ENCODE peak calls at places on chromosomes 16 and 17, in ten cellular contexts. One of them, this sample, is unnamed.
A peak's percentile ranks its signal among the peaks of the same experiment; 100 is the strongest.

GRCh38 chr17:72110231-72110952 is 10.4 kb upstream of the SOX9 start:
- DNase-seq in heart left ventricle: no peak
- DNase-seq in SK-N-SH: no peak
- DNase-seq in fibroblast of the aortic adventitia: no peak
- DNase-seq in cardiac fibroblast: no peak
- DNase-seq in tibial nerve: no peak
- DNase-seq in AG09309: no peak
- DNase-seq in H9: no peak
- DNase-seq in NCI-H1417: no peak
- DNase-seq in RPMI7951: no peak
- DNase-seq in this sample: no peak

GRCh38 chr17:82231562-82232321 is 2.9 kb downstream of the SLC16A3 start:
- DNase-seq in fibroblast of the aortic adventitia: peak; percentile 67
- DNase-seq in cardiac fibroblast: peak; percentile 87
- DNase-seq in tibial nerve: peak; percentile 61
- DNase-seq in heart left ventricle: peak; percentile 83
- DNase-seq in SK-N-SH: no peak
- DNase-seq in H9: peak; percentile 90
- DNase-seq in RPMI7951: peak; percentile 62
- DNase-seq in AG09309: no peak
- DNase-seq in NCI-H1417: peak; percentile 46
- DNase-seq in this sample: peak; percentile 87

GRCh38 chr16:27313422-27314160 is at the start of gene IL4R:
- DNase-seq in fibroblast of the aortic adventitia: peak; percentile 82
- DNase-seq in heart left ventricle: peak; percentile 78
- DNase-seq in SK-N-SH: peak; percentile 74
- DNase-seq in AG09309: peak; percentile 54
- DNase-seq in NCI-H1417: no peak
- DNase-seq in cardiac fibroblast: peak; percentile 93
- DNase-seq in H9: peak; percentile 50
- DNase-seq in tibial nerve: no peak
- DNase-seq in RPMI7951: peak; percentile 69
- DNase-seq in this sample: peak; percentile 65

GRCh38 chr17:7393613-7394451 is 493 bp downstream of the PLSCR3 start:
- DNase-seq in H9: peak; percentile 81
- DNase-seq in NCI-H1417: peak; percentile 75
- DNase-seq in heart left ventricle: no peak
- DNase-seq in fibroblast of the aortic adventitia: no peak
- DNase-seq in SK-N-SH: peak; percentile 74
- DNase-seq in tibial nerve: no peak
- DNase-seq in cardiac fibroblast: no peak
- DNase-seq in AG09309: no peak
- DNase-seq in RPMI7951: peak; percentile 14
- DNase-seq in this sample: peak; percentile 66

GRCh38 chr17:61372436-61372835 is 27.2 kb upstream of the TBX2 start:
- DNase-seq in fibroblast of the aortic adventitia: no peak
- DNase-seq in tibial nerve: no peak
- DNase-seq in NCI-H1417: no peak
- DNase-seq in heart left ventricle: no peak
- DNase-seq in cardiac fibroblast: no peak
- DNase-seq in SK-N-SH: no peak
- DNase-seq in RPMI7951: no peak
- DNase-seq in AG09309: no peak
- DNase-seq in H9: no peak
- DNase-seq in this sample: no peak

GRCh38 chr16:8962393-8963009 is 1.2 kb downstream of the USP7 start:
- DNase-seq in NCI-H1417: peak; percentile 65
- DNase-seq in cardiac fibroblast: no peak
- DNase-seq in fibroblast of the aortic adventitia: peak; percentile 7
- DNase-seq in SK-N-SH: peak; percentile 53
- DNase-seq in tibial nerve: no peak
- DNase-seq in AG09309: no peak
- DNase-seq in RPMI7951: no peak
- DNase-seq in H9: no peak
- DNase-seq in heart left ventricle: no peak
- DNase-seq in this sample: peak; percentile 39

GRCh38 chr17:82003411-82004381 is 19.0 kb downstream of the CENPX start:
- DNase-seq in SK-N-SH: no peak
- DNase-seq in fibroblast of the aortic adventitia: peak; percentile 95
- DNase-seq in heart left ventricle: peak; percentile 61
- DNase-seq in RPMI7951: peak; percentile 98
- DNase-seq in cardiac fibroblast: peak; percentile 92
- DNase-seq in AG09309: peak; percentile 76
- DNase-seq in tibial nerve: peak; percentile 50
- DNase-seq in H9: no peak
- DNase-seq in NCI-H1417: no peak
- DNase-seq in this sample: peak; percentile 87

GRCh38 chr17:78716814-78717393 is 65.2 kb downstream of the CYTH1 start:
- DNase-seq in NCI-H1417: peak; percentile 90
- DNase-seq in SK-N-SH: peak; percentile 82
- DNase-seq in tibial nerve: peak; percentile 53
- DNase-seq in RPMI7951: peak; percentile 70
- DNase-seq in cardiac fibroblast: peak; percentile 54
- DNase-seq in heart left ventricle: peak; percentile 72
- DNase-seq in AG09309: no peak
- DNase-seq in H9: no peak
- DNase-seq in fibroblast of the aortic adventitia: peak; percentile 55
- DNase-seq in this sample: no peak

GRCh38 chr17:81057079-81057730 is 22.3 kb downstream of the BAIAP2 start:
- DNase-seq in fibroblast of the aortic adventitia: peak; percentile 59
- DNase-seq in cardiac fibroblast: peak; percentile 68
- DNase-seq in AG09309: no peak
- DNase-seq in NCI-H1417: no peak
- DNase-seq in tibial nerve: peak; percentile 88
- DNase-seq in heart left ventricle: no peak
- DNase-seq in SK-N-SH: peak; percentile 84
- DNase-seq in RPMI7951: peak; percentile 26
- DNase-seq in H9: no peak
- DNase-seq in this sample: peak; percentile 96

GRCh38 chr17:10316986-10317834 is 55.6 kb downstream of the MYH13 start:
- DNase-seq in fibroblast of the aortic adventitia: peak; percentile 54
- DNase-seq in tibial nerve: peak; percentile 78
- DNase-seq in RPMI7951: peak; percentile 34
- DNase-seq in AG09309: no peak
- DNase-seq in NCI-H1417: peak; percentile 1
- DNase-seq in heart left ventricle: peak; percentile 45
- DNase-seq in SK-N-SH: peak; percentile 54
- DNase-seq in cardiac fibroblast: peak; percentile 79
- DNase-seq in H9: peak; percentile 83
- DNase-seq in this sample: peak; percentile 59

GRCh38 chr17:33987162-33987561 is 267.9 kb upstream of the CCL2 start:
- DNase-seq in AG09309: no peak
- DNase-seq in heart left ventricle: no peak
- DNase-seq in H9: no peak
- DNase-seq in tibial nerve: no peak
- DNase-seq in RPMI7951: no peak
- DNase-seq in fibroblast of the aortic adventitia: no peak
- DNase-seq in SK-N-SH: no peak
- DNase-seq in cardiac fibroblast: no peak
- DNase-seq in NCI-H1417: no peak
- DNase-seq in this sample: no peak

GRCh38 chr17:70205386-70205785 is 36.1 kb downstream of the KCNJ2 start:
- DNase-seq in RPMI7951: no peak
- DNase-seq in fibroblast of the aortic adventitia: no peak
- DNase-seq in AG09309: no peak
- DNase-seq in heart left ventricle: no peak
- DNase-seq in NCI-H1417: no peak
- DNase-seq in cardiac fibroblast: no peak
- DNase-seq in H9: no peak
- DNase-seq in SK-N-SH: no peak
- DNase-seq in tibial nerve: no peak
- DNase-seq in this sample: no peak

GRCh38 chr17:57612202-57613071 is 132.7 kb downstream of the CCDC182 start:
- DNase-seq in tibial nerve: no peak
- DNase-seq in AG09309: no peak
- DNase-seq in RPMI7951: no peak
- DNase-seq in cardiac fibroblast: no peak
- DNase-seq in heart left ventricle: no peak
- DNase-seq in fibroblast of the aortic adventitia: no peak
- DNase-seq in SK-N-SH: no peak
- DNase-seq in H9: peak; percentile 77
- DNase-seq in NCI-H1417: peak; percentile 92
- DNase-seq in this sample: peak; percentile 91

GRCh38 chr17:18381158-18381952 is 3.8 kb downstream of the EVPLL start:
- DNase-seq in NCI-H1417: no peak
- DNase-seq in heart left ventricle: no peak
- DNase-seq in cardiac fibroblast: no peak
- DNase-seq in fibroblast of the aortic adventitia: no peak
- DNase-seq in tibial nerve: no peak
- DNase-seq in AG09309: no peak
- DNase-seq in RPMI7951: no peak
- DNase-seq in SK-N-SH: no peak
- DNase-seq in H9: peak; percentile 29
- DNase-seq in this sample: no peak

GRCh38 chr17:42098747-42099399 is 600 bp upstream of the ZNF385C start:
- DNase-seq in tibial nerve: no peak
- DNase-seq in SK-N-SH: peak; percentile 54
- DNase-seq in fibroblast of the aortic adventitia: no peak
- DNase-seq in heart left ventricle: no peak
- DNase-seq in RPMI7951: no peak
- DNase-seq in NCI-H1417: no peak
- DNase-seq in AG09309: no peak
- DNase-seq in H9: no peak
- DNase-seq in cardiac fibroblast: no peak
- DNase-seq in this sample: no peak

This sample was measured in mesendoderm.